ENCODE peak calls at places on chromosomes 6 and 20, in eight cellular contexts. O is CD8-positive, alpha-beta T cell; N is AG04450; U is PC-9; P is fibroblast of pulmonary artery; Q is lower leg skin; K is kidney; B is cardiac fibroblast. F is an unnamed sample.

GRCh38 chr6:135209803-135210202 is 28.7 kb downstream of the MYB start:
- DNase-seq in U (no peak), N (no peak), B (no peak), Q (no peak), P (no peak), K (no peak), O (no peak), F (no peak)

GRCh38 chr6:72621243-72622093 is at the start of gene KCNQ5:
- DNase-seq in O (peak), N (no peak), U (peak), Q (no peak), B (peak), P (no peak), K (peak), F (peak)

GRCh38 chr6:10554826-10555225 is 33.7 kb downstream of the GCNT2 start:
- DNase-seq in B (no peak), Q (no peak), O (no peak), N (no peak), P (no peak), U (no peak), K (no peak), F (no peak)

GRCh38 chr20:54107600-54108393 is 37.4 kb upstream of the BCAS1 start:
- DNase-seq in O (no peak), N (no peak), K (no peak), P (peak), Q (no peak), B (no peak), U (no peak), F (no peak)

GRCh38 chr6:66094615-66095014 is 387.6 kb upstream of the EYS start:
- DNase-seq in N (no peak), B (no peak), P (no peak), K (peak), O (no peak), U (no peak), Q (no peak), F (no peak)

GRCh38 chr6:20377623-20378265 is 23.9 kb upstream of the E2F3 start:
- DNase-seq in B (peak), O (no peak), N (peak), K (no peak), Q (no peak), P (peak), U (no peak), F (peak)

GRCh38 chr6:14542670-14543366 is 425.2 kb downstream of the CD83 start:
- DNase-seq in N (peak), Q (no peak), U (no peak), K (no peak), P (peak), O (peak), B (peak), F (peak)

GRCh38 chr6:114008331-114008730 is 37.4 kb upstream of the HDAC2 start:
- DNase-seq in O (no peak), N (no peak), U (no peak), K (no peak), Q (no peak), B (no peak), P (no peak), F (peak)

GRCh38 chr20:53795170-53795569 is 201.5 kb upstream of the ZNF217 start:
- DNase-seq in Q (no peak), U (no peak), K (no peak), B (no peak), O (no peak), P (no peak), N (no peak), F (peak)

GRCh38 chr6:169035381-169036280 is 218.0 kb downstream of the THBS2 start:
- DNase-seq in B (peak), N (no peak), Q (no peak), P (peak), U (no peak), K (peak), O (no peak), F (peak)

GRCh38 chr20:56400001-56400640 is 7.7 kb downstream of the CSTF1 start:
- DNase-seq in K (no peak), Q (peak), O (peak), P (peak), B (peak), N (peak), U (peak), F (peak)

GRCh38 chr6:73134588-73134987 is 90.7 kb downstream of the KHDC1L start:
- DNase-seq in K (no peak), U (no peak), Q (no peak), N (no peak), P (peak), O (no peak), B (peak), F (peak)

GRCh38 chr20:3696200-3696599 is 14.4 kb upstream of the ADAM33 start:
- DNase-seq in P (no peak), Q (no peak), O (no peak), B (no peak), K (no peak), U (no peak), N (no peak), F (no peak)

GRCh38 chr20:17859002-17859615 is 109.5 kb downstream of the SNX5 start:
- DNase-seq in O (no peak), Q (no peak), B (no peak), P (no peak), U (no peak), K (no peak), N (no peak), F (no peak)

GRCh38 chr6:110543106-110543505 is 66.7 kb upstream of the SLC22A16 start:
- DNase-seq in O (no peak), K (no peak), Q (no peak), P (no peak), N (no peak), U (peak), B (no peak), F (no peak)

GRCh38 chr6:31171931-31172882 is 1.7 kb upstream of the POU5F1 start:
- DNase-seq in U (no peak), P (no peak), O (no peak), B (no peak), Q (no peak), N (no peak), K (no peak), F (no peak)

GRCh38 chr20:20237093-20237959 is 130.6 kb upstream of the INSM1 start:
- DNase-seq in K (no peak), Q (peak), O (peak), P (peak), N (peak), B (peak), U (peak), F (peak)

GRCh38 chr20:21156266-21156665 is 30.4 kb downstream of the KIZ start:
- DNase-seq in P (peak), K (no peak), N (peak), Q (no peak), U (no peak), B (peak), O (no peak), F (peak)

GRCh38 chr6:79468116-79468515 is 69.1 kb downstream of the LCA5 start:
- DNase-seq in Q (no peak), N (no peak), P (peak), K (no peak), O (no peak), B (peak), U (peak), F (peak)

GRCh38 chr6:79470728-79471127 is 66.5 kb downstream of the LCA5 start:
- DNase-seq in N (no peak), U (no peak), O (no peak), Q (no peak), P (no peak), K (no peak), B (no peak), F (no peak)

GRCh38 chr6:79468587-79468986 is 68.6 kb downstream of the LCA5 start:
- DNase-seq in Q (no peak), O (no peak), B (no peak), P (no peak), U (no peak), K (no peak), N (no peak), F (no peak)

GRCh38 chr6:79467716-79468115 is 69.5 kb downstream of the LCA5 start:
- DNase-seq in K (no peak), P (no peak), O (no peak), Q (no peak), N (no peak), B (no peak), U (no peak), F (peak)

DNA sequence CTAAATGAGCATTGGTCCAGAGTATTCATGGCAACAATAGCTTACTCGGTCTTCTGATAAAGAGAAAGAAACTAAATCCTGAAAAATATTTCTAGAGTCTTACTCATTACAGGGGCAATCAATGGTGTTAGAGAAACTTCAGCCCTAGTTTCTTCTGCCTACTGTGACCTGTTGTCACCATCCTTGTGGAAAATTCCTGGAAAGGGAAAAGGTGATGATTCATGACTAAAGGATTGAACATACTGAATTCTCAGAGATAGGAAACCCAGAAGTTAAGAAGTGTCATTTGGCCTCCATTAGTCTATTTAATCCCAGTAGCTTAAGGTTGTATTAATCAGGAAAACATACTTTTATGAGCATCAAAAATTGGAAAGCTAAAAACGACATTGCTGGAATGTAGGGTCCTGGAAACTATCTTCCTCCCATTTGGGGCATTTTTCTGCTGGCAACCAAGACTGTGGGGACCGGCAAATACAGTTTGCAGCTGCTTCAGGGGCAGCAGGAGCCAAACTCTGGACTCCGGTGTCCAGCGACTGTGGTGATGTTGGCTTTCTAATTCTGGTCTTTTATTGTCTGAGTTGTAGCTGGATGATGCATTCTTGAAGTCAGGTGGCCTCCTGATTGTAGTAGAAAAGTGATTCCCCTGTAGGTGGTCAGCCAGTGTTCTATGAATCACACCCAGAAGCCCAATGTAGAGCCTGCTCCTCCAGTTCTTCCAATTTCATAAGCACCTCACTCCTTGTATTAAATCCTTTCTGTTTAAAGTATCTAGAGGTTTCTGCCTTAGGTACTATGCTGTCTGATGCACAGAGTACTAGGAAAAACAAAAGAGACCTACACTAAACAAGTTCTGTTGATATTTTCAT is 67.6 kb downstream of the LCA5 start:
- DNase-seq in U (no peak), B (no peak), K (no peak), Q (no peak), P (peak), N (no peak), O (no peak), F (no peak)
- H3K4me3 ChIP-seq in U (no peak), B (no peak), K (no peak), Q (no peak), P (no peak), N (no peak), O (no peak), F (no peak)

GRCh38 chr6:138205437-138206094 is 12.7 kb downstream of the PBOV1 start:
- DNase-seq in N (no peak), U (no peak), P (no peak), Q (no peak), B (no peak), O (no peak), K (no peak), F (no peak)

GRCh38 chr6:138203315-138203714 is 15.0 kb downstream of the PBOV1 start:
- DNase-seq in P (no peak), N (no peak), O (no peak), K (no peak), B (no peak), Q (no peak), U (no peak), F (no peak)

GRCh38 chr6:138204303-138204702 is 14.0 kb downstream of the PBOV1 start:
- DNase-seq in B (no peak), N (no peak), K (no peak), O (no peak), Q (no peak), U (no peak), P (no peak), F (no peak)

GRCh38 chr6:138206862-138207261 is 11.4 kb downstream of the PBOV1 start:
- DNase-seq in B (no peak), K (no peak), U (no peak), Q (no peak), O (no peak), N (no peak), P (no peak), F (no peak)

GRCh38 chr6:138204792-138205384 is 13.4 kb downstream of the PBOV1 start:
- DNase-seq in B (no peak), O (no peak), P (no peak), K (no peak), Q (no peak), N (no peak), U (no peak), F (no peak)
- H3K4me3 ChIP-seq in B (no peak), O (no peak), P (no peak), K (no peak), Q (no peak), N (no peak), U (no peak), F (no peak)

GRCh38 chr20:60139663-60140446 is 181.6 kb downstream of the CDH26 start:
- DNase-seq in B (no peak), N (no peak), K (no peak), Q (no peak), O (no peak), U (no peak), P (peak), F (peak)

GRCh38 chr20:60136640-60137411 is 178.6 kb downstream of the CDH26 start:
- DNase-seq in U (no peak), Q (no peak), K (no peak), O (no peak), B (no peak), N (no peak), P (no peak), F (no peak)

GRCh38 chr20:60135276-60135675 is 177.1 kb downstream of the CDH26 start:
- DNase-seq in P (no peak), K (no peak), B (no peak), U (no peak), N (no peak), Q (no peak), O (no peak), F (no peak)

GRCh38 chr20:60137657-60138245 is 179.5 kb downstream of the CDH26 start:
- DNase-seq in Q (no peak), P (peak), N (no peak), O (peak), K (no peak), B (no peak), U (no peak), F (peak)

DNA sequence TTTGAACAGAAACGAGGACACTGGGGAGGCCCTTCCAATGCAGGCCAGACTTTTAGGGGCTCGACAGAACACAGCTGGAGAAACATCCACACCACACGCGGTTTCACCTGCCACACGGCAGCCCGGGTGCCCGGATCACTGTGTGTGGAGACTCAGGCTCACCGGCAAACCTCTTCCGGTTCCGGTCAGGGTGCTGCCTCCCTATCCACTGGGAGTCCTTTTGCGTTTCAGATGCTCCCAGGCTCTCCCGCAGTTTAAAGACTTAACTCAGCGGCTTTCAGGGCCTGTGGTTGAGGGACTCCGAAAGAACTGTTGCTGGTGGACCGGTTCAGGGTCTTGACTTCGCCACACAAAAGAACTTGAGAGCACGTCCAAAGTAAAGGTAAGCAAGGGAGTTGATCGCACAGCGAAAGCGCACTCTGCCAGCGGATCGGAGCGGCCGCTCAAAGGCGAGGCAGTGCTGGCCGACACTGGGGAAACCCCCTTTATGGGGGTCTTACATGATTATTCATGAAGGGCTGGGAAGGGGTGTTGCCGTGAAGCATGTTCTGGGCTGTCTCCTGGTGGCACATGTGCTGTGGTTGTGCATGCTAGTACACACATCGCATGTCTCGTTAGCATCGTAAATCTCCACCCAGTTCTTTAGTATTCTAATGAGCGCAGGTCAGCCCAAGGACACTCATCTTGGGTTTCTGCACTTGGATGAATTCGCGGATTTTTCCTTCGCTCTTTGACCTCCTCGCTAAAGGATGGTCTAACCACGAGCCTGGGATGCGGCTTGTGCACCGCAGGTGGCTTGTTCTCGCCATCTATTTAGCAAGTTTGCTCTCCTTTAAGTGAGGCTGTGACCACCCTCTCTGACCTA is 180.3 kb downstream of the CDH26 start:
- DNase-seq in U (no peak), B (no peak), N (no peak), P (peak), O (peak), K (peak), Q (no peak), F (peak)
- H3K4me3 ChIP-seq in U (no peak), B (no peak), N (peak), P (peak), O (peak), K (peak), Q (no peak), F (peak)

GRCh38 chr20:2688041-2688591 is 4.5 kb upstream of the EBF4 start:
- DNase-seq in K (peak), U (peak), O (peak), N (no peak), P (peak), Q (no peak), B (peak), F (peak)

GRCh38 chr20:2690213-2690612 is 2.4 kb upstream of the EBF4 start:
- DNase-seq in U (no peak), P (no peak), N (no peak), K (no peak), Q (no peak), B (no peak), O (no peak), F (no peak)

GRCh38 chr20:2690718-2691117 is 1.9 kb upstream of the EBF4 start:
- DNase-seq in P (no peak), U (no peak), N (no peak), K (peak), O (no peak), Q (no peak), B (no peak), F (no peak)

GRCh38 chr20:2691127-2691526 is 1.5 kb upstream of the EBF4 start:
- DNase-seq in K (no peak), P (no peak), O (no peak), Q (no peak), N (no peak), U (no peak), B (no peak), F (no peak)

DNA sequence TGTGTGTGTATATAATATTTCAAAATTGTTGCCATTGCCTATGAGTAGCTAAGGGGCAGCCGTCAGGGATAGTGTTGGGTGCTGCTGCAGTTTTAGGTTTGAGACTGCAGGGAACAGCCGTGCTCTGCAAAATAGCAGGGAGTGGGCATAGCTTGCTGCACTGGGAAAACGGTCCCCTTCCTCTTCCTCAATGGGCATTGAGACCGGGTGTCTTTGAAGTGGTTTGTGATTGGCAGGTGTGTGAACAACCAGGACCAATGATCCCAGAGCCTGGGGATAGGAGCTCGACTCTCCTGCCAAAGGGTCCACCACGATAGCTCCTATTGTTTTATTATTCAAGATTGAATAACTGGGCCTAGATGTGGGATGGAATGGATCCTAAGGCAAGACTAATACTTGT is 5.1 kb upstream of the EBF4 start:
- DNase-seq in N (no peak), U (no peak), P (no peak), O (no peak), K (no peak), Q (no peak), B (no peak), F (no peak)
- H3K4me3 ChIP-seq in N (no peak), U (no peak), P (no peak), O (no peak), K (no peak), Q (no peak), B (no peak), F (no peak)

GRCh38 chr20:9594284-9594875 is 80.0 kb downstream of the LAMP5 start:
- DNase-seq in K (no peak), N (no peak), B (no peak), O (no peak), Q (no peak), P (no peak), U (no peak), F (no peak)
- H3K4me3 ChIP-seq in K (no peak), N (no peak), B (no peak), O (no peak), Q (no peak), P (no peak), U (no peak), F (no peak)

GRCh38 chr6:34144581-34145160 is 1.2 kb downstream of the GRM4 start:
- DNase-seq in O (no peak), K (peak), U (no peak), B (no peak), P (no peak), N (no peak), Q (no peak), F (no peak)

GRCh38 chr6:34145161-34146020 is 496 bp downstream of the GRM4 start:
- DNase-seq in P (peak), O (peak), K (peak), U (peak), N (no peak), Q (no peak), B (peak), F (peak)

GRCh38 chr6:34146801-34147592 is 1.1 kb upstream of the GRM4 start:
- DNase-seq in K (peak), O (no peak), U (no peak), B (peak), P (peak), N (no peak), Q (no peak), F (peak)

GRCh38 chr6:34147906-34148701 is 2.2 kb upstream of the GRM4 start:
- DNase-seq in U (no peak), Q (no peak), O (no peak), P (no peak), B (no peak), N (no peak), K (peak), F (no peak)

GRCh38 chr6:34146021-34146782 is at the start of gene GRM4:
- DNase-seq in Q (no peak), B (no peak), N (no peak), K (peak), P (no peak), O (no peak), U (no peak), F (no peak)
- H3K4me3 ChIP-seq in Q (no peak), B (peak), N (peak), K (no peak), P (peak), O (peak), U (peak), F (peak)